ENCODE peak calls at places on chromosome 18, in four cellular contexts. One of them, this sample, is unnamed.

GRCh38 chr18:48410095-48410920 is 1.1 kb upstream of the ZBTB7C start:
- DNase-seq in fibroblast of lung: peak; percentile 79
- DNase-seq in H7: peak; percentile 98
- DNase-seq in lower lobe of right lung: peak; percentile 94
- DNase-seq in this sample: no peak

GRCh38 chr18:62324355-62324828 is 718 bp upstream of the TNFRSF11A start:
- DNase-seq in H7: no peak
- DNase-seq in fibroblast of lung: no peak
- DNase-seq in lower lobe of right lung: no peak
- DNase-seq in this sample: no peak

GRCh38 chr18:58400337-58400885 is 228.5 kb downstream of the ALPK2 start:
- DNase-seq in fibroblast of lung: peak; percentile 38
- DNase-seq in H7: no peak
- DNase-seq in lower lobe of right lung: no peak
- DNase-seq in this sample: peak; percentile 35

GRCh38 chr18:77166523-77166922 is 33.9 kb upstream of the MBP start:
- DNase-seq in H7: peak; percentile 36
- DNase-seq in fibroblast of lung: no peak
- DNase-seq in lower lobe of right lung: no peak
- DNase-seq in this sample: no peak

GRCh38 chr18:45739848-45740247 is 15.9 kb downstream of the SLC14A1 start:
- DNase-seq in fibroblast of lung: no peak
- DNase-seq in lower lobe of right lung: no peak
- DNase-seq in H7: no peak
- DNase-seq in this sample: no peak

GRCh38 chr18:907880-908512 is 3.3 kb downstream of the ADCYAP1 start:
- DNase-seq in H7: peak; percentile 63
- DNase-seq in lower lobe of right lung: peak; percentile 45
- DNase-seq in fibroblast of lung: no peak
- DNase-seq in this sample: no peak

GRCh38 chr18:48992791-48993555 is 42.2 kb upstream of the SMAD7 start:
- DNase-seq in H7: no peak
- DNase-seq in fibroblast of lung: no peak
- DNase-seq in lower lobe of right lung: peak; percentile 62
- DNase-seq in this sample: no peak

GRCh38 chr18:36095936-36096519 is 28.7 kb upstream of the RPRD1A start:
- DNase-seq in lower lobe of right lung: no peak
- DNase-seq in H7: peak; percentile 43
- DNase-seq in fibroblast of lung: peak; percentile 90
- DNase-seq in this sample: peak; percentile 58

GRCh38 chr18:58140366-58141325 is 96.6 kb downstream of the NEDD4L start:
- DNase-seq in H7: no peak
- DNase-seq in lower lobe of right lung: no peak
- DNase-seq in fibroblast of lung: no peak
- DNase-seq in this sample: no peak

GRCh38 chr18:77702686-77703085 is 453.0 kb downstream of the GALR1 start:
- DNase-seq in fibroblast of lung: peak; percentile 5
- DNase-seq in H7: peak; percentile 31
- DNase-seq in lower lobe of right lung: no peak
- DNase-seq in this sample: no peak

GRCh38 chr18:71047882-71048281 is 759.0 kb downstream of the SOCS6 start:
- DNase-seq in H7: no peak
- DNase-seq in lower lobe of right lung: no peak
- DNase-seq in fibroblast of lung: no peak
- DNase-seq in this sample: no peak

GRCh38 chr18:40867452-40867851 is 1087.6 kb upstream of the PIK3C3 start:
- DNase-seq in fibroblast of lung: peak; percentile 82
- DNase-seq in H7: no peak
- DNase-seq in lower lobe of right lung: no peak
- DNase-seq in this sample: no peak

GRCh38 chr18:68916734-68917133 is 118.9 kb downstream of the CCDC102B start:
- DNase-seq in lower lobe of right lung: no peak
- DNase-seq in H7: no peak
- DNase-seq in fibroblast of lung: no peak
- DNase-seq in this sample: no peak

GRCh38 chr18:22006458-22006857 is 162.9 kb upstream of the GATA6 start:
- DNase-seq in lower lobe of right lung: no peak
- DNase-seq in H7: no peak
- DNase-seq in fibroblast of lung: no peak
- DNase-seq in this sample: no peak

GRCh38 chr18:63731215-63731614 is 28.5 kb downstream of the SERPINB11 start:
- DNase-seq in fibroblast of lung: no peak
- DNase-seq in H7: no peak
- DNase-seq in lower lobe of right lung: no peak
- DNase-seq in this sample: no peak

GRCh38 chr18:26394047-26394654 is 154.2 kb downstream of the KCTD1 start:
- DNase-seq in fibroblast of lung: no peak
- DNase-seq in H7: no peak
- DNase-seq in lower lobe of right lung: no peak
- DNase-seq in this sample: no peak

GRCh38 chr18:13611058-13611615 is 115.2 kb downstream of the FAM210A start:
- DNase-seq in lower lobe of right lung: no peak
- DNase-seq in H7: peak; percentile 75
- DNase-seq in fibroblast of lung: peak; percentile 23
- DNase-seq in this sample: no peak

GRCh38 chr18:58699551-58699950 is 28.3 kb downstream of the MALT1 start:
- DNase-seq in H7: no peak
- DNase-seq in lower lobe of right lung: no peak
- DNase-seq in fibroblast of lung: peak; percentile 8
- DNase-seq in this sample: no peak

GRCh38 chr18:58180738-58181353 is 136.8 kb downstream of the NEDD4L start:
- DNase-seq in lower lobe of right lung: no peak
- DNase-seq in H7: peak; percentile 81
- DNase-seq in fibroblast of lung: peak; percentile 59
- DNase-seq in this sample: no peak

GRCh38 chr18:57440331-57441101 is 5.3 kb downstream of the ONECUT2 start:
- DNase-seq in fibroblast of lung: no peak
- DNase-seq in H7: peak; percentile 80
- DNase-seq in lower lobe of right lung: no peak
- DNase-seq in this sample: no peak

GRCh38 chr18:47846431-47846830 is 84.0 kb downstream of the SMAD2 start:
- DNase-seq in lower lobe of right lung: no peak
- DNase-seq in fibroblast of lung: no peak
- DNase-seq in H7: no peak
- DNase-seq in this sample: no peak

GRCh38 chr18:75811156-75811555 is 383.7 kb upstream of the SMIM21 start:
- DNase-seq in fibroblast of lung: peak; percentile 1
- DNase-seq in H7: no peak
- DNase-seq in lower lobe of right lung: no peak
- DNase-seq in this sample: no peak

GRCh38 chr18:40555914-40556313 is 1399.1 kb upstream of the PIK3C3 start:
- DNase-seq in fibroblast of lung: peak; percentile 82
- DNase-seq in lower lobe of right lung: no peak
- DNase-seq in H7: no peak
- DNase-seq in this sample: no peak

GRCh38 chr18:10499230-10499629 is 26.6 kb upstream of the NAPG start:
- DNase-seq in H7: no peak
- DNase-seq in lower lobe of right lung: no peak
- DNase-seq in fibroblast of lung: no peak
- DNase-seq in this sample: no peak

GRCh38 chr18:47872426-47872825 is 58.0 kb downstream of the SMAD2 start:
- DNase-seq in H7: no peak
- DNase-seq in fibroblast of lung: no peak
- DNase-seq in lower lobe of right lung: no peak
- DNase-seq in this sample: no peak

GRCh38 chr18:51135795-51136194 is 61.7 kb downstream of the MEX3C start:
- DNase-seq in fibroblast of lung: no peak
- DNase-seq in H7: peak; percentile 72
- DNase-seq in lower lobe of right lung: no peak
- DNase-seq in this sample: no peak

GRCh38 chr18:58997811-58998337 is 133.2 kb downstream of the ZNF532 start:
- DNase-seq in lower lobe of right lung: no peak
- DNase-seq in H7: no peak
- DNase-seq in fibroblast of lung: peak; percentile 88
- DNase-seq in this sample: peak; percentile 95

GRCh38 chr18:55334875-55335274 is 253.1 kb downstream of the TCF4 start:
- DNase-seq in H7: no peak
- DNase-seq in fibroblast of lung: no peak
- DNase-seq in lower lobe of right lung: no peak
- DNase-seq in this sample: no peak

GRCh38 chr18:78781601-78781960 is 198.0 kb upstream of the SALL3 start:
- DNase-seq in H7: no peak
- DNase-seq in fibroblast of lung: no peak
- DNase-seq in lower lobe of right lung: no peak
- DNase-seq in this sample: no peak

GRCh38 chr18:11859903-11860407 is 8.7 kb downstream of the CHMP1B start:
- DNase-seq in fibroblast of lung: peak; percentile 64
- DNase-seq in lower lobe of right lung: no peak
- DNase-seq in H7: no peak
- DNase-seq in this sample: no peak

GRCh38 chr18:48962857-48963554 is 12.2 kb upstream of the SMAD7 start:
- DNase-seq in lower lobe of right lung: no peak
- DNase-seq in H7: no peak
- DNase-seq in fibroblast of lung: peak; percentile 82
- DNase-seq in this sample: no peak

GRCh38 chr18:57951110-57951796 is 92.8 kb upstream of the NEDD4L start:
- DNase-seq in H7: no peak
- DNase-seq in lower lobe of right lung: no peak
- DNase-seq in fibroblast of lung: no peak
- DNase-seq in this sample: no peak

GRCh38 chr18:55998071-55998522 is 410.1 kb upstream of the TCF4 start:
- DNase-seq in fibroblast of lung: peak; percentile 54
- DNase-seq in lower lobe of right lung: no peak
- DNase-seq in H7: peak; percentile 16
- DNase-seq in this sample: peak; percentile 59

GRCh38 chr18:8052237-8052701 is 485.2 kb downstream of the PTPRM start:
- DNase-seq in fibroblast of lung: peak; percentile 2
- DNase-seq in lower lobe of right lung: no peak
- DNase-seq in H7: no peak
- DNase-seq in this sample: no peak

GRCh38 chr18:68662779-68663178 is 52.1 kb downstream of the TMX3 start:
- DNase-seq in fibroblast of lung: peak; percentile 21
- DNase-seq in H7: no peak
- DNase-seq in lower lobe of right lung: no peak
- DNase-seq in this sample: no peak

This sample was measured in AG09309.